ENCODE peak calls at places on chromosome 6, in seven cellular contexts. I is mammary epithelial cell, X is K562, L is IMR-90, M is neural progenitor cell, B is hepatocyte, Q is OCI-LY7. Z is an unnamed sample.

GRCh38 chr6:131368077-131368911 is 204.7 kb upstream of the ARG1 start:
- DNase-seq in I (no peak), X (no peak), L (no peak), M (peak; percentile 32), B (peak; percentile 28), Q (peak; percentile 94), Z (peak; percentile 66)

GRCh38 chr6:133179483-133179882 is 61.7 kb upstream of the EYA4 start:
- DNase-seq in I (no peak), X (no peak), L (no peak), M (no peak), B (no peak), Q (no peak), Z (no peak)

GRCh38 chr6:74867286-74867685 is 338.6 kb downstream of the COL12A1 start:
- DNase-seq in I (no peak), X (no peak), L (no peak), M (no peak), B (no peak), Q (no peak), Z (peak; percentile 36)

GRCh38 chr6:2630891-2631458 is 119.7 kb downstream of the MYLK4 start:
- DNase-seq in I (peak; percentile 41), X (no peak), L (peak; percentile 98), M (no peak), B (no peak), Q (no peak), Z (peak; percentile 62)

GRCh38 chr6:568954-569523 is 87.9 kb downstream of the HUS1B start:
- DNase-seq in I (no peak), X (no peak), L (no peak), M (no peak), B (no peak), Q (no peak), Z (no peak)

GRCh38 chr6:25883991-25884390 is 9.9 kb upstream of the SLC17A3 start:
- DNase-seq in I (peak; percentile 61), X (no peak), L (peak; percentile 1), M (no peak), B (peak; percentile 42), Q (no peak), Z (peak; percentile 50)

GRCh38 chr6:3201388-3201787 is 26.1 kb downstream of the TUBB2B start:
- DNase-seq in I (no peak), X (no peak), L (no peak), M (no peak), B (no peak), Q (no peak), Z (no peak)

GRCh38 chr6:2020909-2021308 is 224.5 kb downstream of the GMDS start:
- DNase-seq in I (peak; percentile 83), X (no peak), L (peak; percentile 58), M (no peak), B (no peak), Q (no peak), Z (no peak)

GRCh38 chr6:34941421-34941820 is 52.4 kb downstream of the ANKS1A start:
- DNase-seq in I (no peak), X (no peak), L (no peak), M (no peak), B (no peak), Q (no peak), Z (no peak)

GRCh38 chr6:34938268-34938667 is 49.2 kb downstream of the ANKS1A start:
- DNase-seq in I (no peak), X (no peak), L (no peak), M (no peak), B (no peak), Q (no peak), Z (peak; percentile 76)

GRCh38 chr6:34934516-34934915 is 45.5 kb downstream of the ANKS1A start:
- DNase-seq in I (peak; percentile 9), X (no peak), L (peak; percentile 59), M (no peak), B (peak; percentile 66), Q (no peak), Z (peak; percentile 53)

GRCh38 chr6:34945317-34945716 is 56.3 kb downstream of the ANKS1A start:
- DNase-seq in I (no peak), X (no peak), L (no peak), M (no peak), B (no peak), Q (no peak), Z (no peak)

DNA sequence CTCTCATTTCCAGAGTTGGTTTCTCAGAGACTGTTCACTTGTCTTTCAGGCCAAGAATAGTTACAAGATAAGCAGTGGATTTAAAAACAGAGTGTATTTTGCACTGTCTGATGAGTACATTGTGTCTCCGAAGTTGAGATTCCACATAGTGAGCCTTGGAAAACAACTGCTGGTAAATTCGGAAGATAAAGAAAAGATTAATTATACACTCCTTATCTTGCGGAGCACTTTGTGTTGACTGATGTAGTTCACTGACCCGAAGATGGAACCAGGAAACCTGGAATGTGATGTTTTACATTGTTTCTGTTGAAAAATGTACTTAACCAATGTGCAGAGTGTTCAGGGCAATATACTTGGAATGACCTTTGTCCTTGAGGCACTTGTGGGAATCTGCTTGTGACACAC is 51.0 kb downstream of the ANKS1A start:
- DNase-seq in I (no peak), X (no peak), L (no peak), M (no peak), B (peak; percentile 19), Q (no peak), Z (no peak)
- H3K27ac ChIP-seq in I (no peak overlapping the region), X (no peak overlapping the region), L (no peak overlapping the region), M (no peak overlapping the region), B (peak overlapping the region; percentile 71), Q (no peak overlapping the region), Z (no peak overlapping the region)

DNA sequence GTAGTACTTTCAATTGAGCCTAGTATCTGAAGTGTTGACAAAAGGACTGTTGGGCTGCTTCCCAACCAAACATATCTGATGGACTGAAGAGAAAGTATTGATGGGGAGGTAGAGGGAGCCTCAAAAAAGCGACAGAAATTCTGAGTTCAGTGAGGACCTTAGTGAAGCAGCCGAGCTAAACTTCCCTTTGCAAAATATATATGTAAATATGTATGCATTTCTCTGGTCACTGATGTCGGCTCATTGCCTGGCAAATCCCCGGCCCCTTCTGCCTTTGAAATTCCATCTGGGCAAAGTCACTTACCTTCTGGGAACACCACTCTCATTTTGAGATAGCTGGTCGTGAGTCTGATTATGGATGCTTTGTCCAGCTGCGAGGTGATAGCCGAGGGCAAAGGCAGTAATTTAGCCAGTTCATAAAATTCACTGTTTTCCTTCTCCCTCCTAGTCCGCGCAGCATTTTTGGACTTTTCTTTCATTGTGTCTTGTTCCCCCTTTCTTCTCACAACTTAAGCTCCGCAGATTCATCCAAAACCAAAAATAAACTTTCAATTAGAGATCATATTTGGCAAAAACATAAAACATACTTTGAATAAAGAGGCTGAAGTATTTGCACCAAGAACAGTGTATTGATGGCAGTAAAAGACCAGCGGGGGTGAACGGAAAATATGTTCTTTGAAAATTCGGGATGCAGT is 1.6 kb downstream of the SIM1 start:
- DNase-seq in I (no peak), X (no peak), L (no peak), M (no peak), B (no peak), Q (no peak), Z (peak; percentile 74)
- H3K4me2 ChIP-seq in I (no peak overlapping the region), X (no peak overlapping the region), L (no peak overlapping the region), M (peak overlapping the region; percentile 70), B (no peak overlapping the region), Q (no peak overlapping the region), Z (no peak overlapping the region)

GRCh38 chr6:34600101-34600500 is 44.0 kb upstream of the SPDEF start:
- DNase-seq in I (no peak), X (no peak), L (no peak), M (no peak), B (no peak), Q (no peak), Z (no peak)

GRCh38 chr6:34596798-34597197 is 40.7 kb upstream of the SPDEF start:
- DNase-seq in I (no peak), X (no peak), L (no peak), M (no peak), B (no peak), Q (no peak), Z (no peak)

GRCh38 chr6:34600796-34601195 is 44.7 kb upstream of the SPDEF start:
- DNase-seq in I (no peak), X (no peak), L (no peak), M (no peak), B (no peak), Q (no peak), Z (no peak)

GRCh38 chr6:34597605-34598353 is 41.6 kb upstream of the SPDEF start:
- DNase-seq in I (no peak), X (no peak), L (no peak), M (no peak), B (no peak), Q (no peak), Z (no peak)

DNA sequence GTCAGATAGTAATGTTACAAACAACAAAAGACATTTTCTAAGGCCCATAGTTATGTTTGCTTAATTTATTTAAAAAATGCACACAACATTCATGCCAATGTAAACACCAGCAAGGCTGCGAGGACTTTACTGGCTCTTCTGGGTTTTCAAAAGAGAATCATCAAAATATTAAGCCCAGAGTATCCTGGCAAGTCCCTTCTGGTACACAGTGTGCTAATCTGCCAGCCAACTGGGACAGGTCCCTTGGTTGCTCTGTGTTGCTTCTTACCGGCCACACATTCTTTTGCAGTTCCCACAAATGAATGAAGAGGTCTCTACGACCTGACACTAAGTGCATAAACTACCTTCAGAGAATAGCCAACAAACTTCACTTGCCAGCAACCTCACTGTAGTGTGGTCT is 42.6 kb upstream of the SPDEF start:
- DNase-seq in I (no peak), X (no peak), L (peak; percentile 19), M (no peak), B (no peak), Q (no peak), Z (no peak)
- H3K27ac ChIP-seq in I (no peak overlapping the region), X (no peak overlapping the region), L (no peak overlapping the region), M (no peak overlapping the region), B (no peak overlapping the region), Q (no peak overlapping the region), Z (no peak overlapping the region)

DNA sequence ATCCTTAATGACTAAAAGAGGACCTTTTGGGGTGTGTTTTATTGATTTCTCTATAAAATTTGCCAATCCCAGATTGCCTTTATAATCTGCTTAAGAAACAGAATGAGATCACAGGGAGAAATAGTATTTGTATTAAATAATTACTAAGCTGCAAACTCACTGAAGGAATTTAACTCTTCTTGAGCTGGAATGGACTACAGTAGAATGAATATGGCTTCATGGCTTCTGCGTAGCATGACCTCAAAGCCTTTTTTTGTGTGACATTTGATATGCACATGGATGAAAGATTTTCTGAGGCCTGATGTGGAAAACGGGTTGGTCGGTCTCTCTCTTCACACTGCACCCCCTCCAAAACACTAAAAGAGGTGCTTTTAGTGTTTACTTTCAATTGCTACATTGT is 115.9 kb downstream of the QKI start:
- DNase-seq in I (no peak), X (no peak), L (peak; percentile 19), M (no peak), B (no peak), Q (no peak), Z (no peak)
- H3K4me2 ChIP-seq in I (peak overlapping the region; percentile 73), X (no peak overlapping the region), L (peak overlapping the region; percentile 61), M (no peak overlapping the region), B (no peak overlapping the region), Q (no peak overlapping the region), Z (peak overlapping the region; percentile 75)

GRCh38 chr6:111524735-111525134 is 41.7 kb upstream of the REV3L start:
- DNase-seq in I (no peak), X (no peak), L (no peak), M (no peak), B (no peak), Q (no peak), Z (no peak)
- H3K27ac ChIP-seq in I (no peak overlapping the region), X (no peak overlapping the region), L (no peak overlapping the region), M (no peak overlapping the region), B (no peak overlapping the region), Q (no peak overlapping the region), Z (no peak overlapping the region)

Z was measured in osteoblast.